ENCODE peak calls at places on chromosome 3, in five cellular contexts. Z is GM06990, U is NB4, L is transverse colon, B is brain microvascular endothelial cell. D is an unnamed sample.

GRCh38 chr3:47082519-47082918 is 81.4 kb downstream of the SETD2 start:
- DNase-seq in Z (peak), L (no peak), B (no peak), U (peak), D (peak)

GRCh38 chr3:155528579-155528978 is 216.3 kb downstream of the PLCH1 start:
- DNase-seq in Z (no peak), B (no peak), L (no peak), U (no peak), D (no peak)

GRCh38 chr3:193507566-193507965 is 47.1 kb downstream of the ATP13A4 start:
- DNase-seq in Z (no peak), B (no peak), U (no peak), L (no peak), D (no peak)

GRCh38 chr3:129315386-129315991 is 36.8 kb downstream of the HMCES start:
- DNase-seq in U (peak), Z (peak), L (peak), B (no peak), D (no peak)

GRCh38 chr3:181974198-181974597 is 262.5 kb downstream of the SOX2 start:
- DNase-seq in L (no peak), U (no peak), B (no peak), Z (no peak), D (no peak)

GRCh38 chr3:42698911-42699230 is 3.7 kb downstream of the HHATL start:
- DNase-seq in Z (no peak), L (no peak), U (peak), B (no peak), D (no peak)

GRCh38 chr3:194871143-194871863 is 185.6 kb downstream of the FAM43A start:
- DNase-seq in L (peak), Z (peak), B (peak), U (peak), D (peak)

GRCh38 chr3:141066593-141066860 is 15.4 kb downstream of the SPSB4 start:
- DNase-seq in U (no peak), L (no peak), Z (no peak), B (no peak), D (no peak)

GRCh38 chr3:126380011-126380768 is 14.5 kb upstream of the CFAP100 start:
- DNase-seq in Z (no peak), L (no peak), B (no peak), U (no peak), D (no peak)

GRCh38 chr3:138412821-138413531 is 21.4 kb upstream of the ESYT3 start:
- DNase-seq in B (no peak), Z (no peak), L (no peak), U (peak), D (peak)

GRCh38 chr3:57151021-57151449 is 14.1 kb downstream of the IL17RD start:
- DNase-seq in L (no peak), Z (no peak), B (peak), U (no peak), D (peak)

GRCh38 chr3:124800511-124801374 is 70.5 kb downstream of the UMPS start:
- DNase-seq in Z (no peak), L (no peak), U (no peak), B (peak), D (no peak)

GRCh38 chr3:184379375-184380209 is at the start of gene CHRD:
- DNase-seq in U (no peak), L (no peak), Z (no peak), B (no peak), D (no peak)

GRCh38 chr3:43759297-43759782 is 68.6 kb downstream of the ABHD5 start:
- DNase-seq in L (no peak), U (peak), B (peak), Z (no peak), D (peak)

GRCh38 chr3:66426135-66426534 is 74.7 kb downstream of the LRIG1 start:
- DNase-seq in B (no peak), Z (no peak), L (no peak), U (no peak), D (no peak)

GRCh38 chr3:149954812-149955211 is 15.9 kb downstream of the PFN2 start:
- DNase-seq in Z (no peak), U (no peak), L (no peak), B (no peak), D (no peak)

GRCh38 chr3:183494341-183494740 is 61.2 kb downstream of the KLHL6 start:
- DNase-seq in Z (no peak), B (no peak), L (no peak), U (no peak), D (no peak)

GRCh38 chr3:52330194-52330805 is 14.2 kb downstream of the DNAH1 start:
- DNase-seq in L (no peak), Z (no peak), U (no peak), B (no peak), D (no peak)

GRCh38 chr3:31555204-31555603 is 22.5 kb downstream of the STT3B start:
- DNase-seq in Z (no peak), U (no peak), L (no peak), B (no peak), D (no peak)

GRCh38 chr3:31561891-31562290 is 29.2 kb downstream of the STT3B start:
- DNase-seq in U (no peak), Z (no peak), B (no peak), L (no peak), D (no peak)

GRCh38 chr3:31565288-31565687 is 32.6 kb downstream of the STT3B start:
- DNase-seq in U (peak), Z (no peak), B (no peak), L (no peak), D (no peak)

GRCh38 chr3:31562525-31562924 is 29.8 kb downstream of the STT3B start:
- DNase-seq in B (no peak), Z (no peak), L (peak), U (peak), D (no peak)

DNA sequence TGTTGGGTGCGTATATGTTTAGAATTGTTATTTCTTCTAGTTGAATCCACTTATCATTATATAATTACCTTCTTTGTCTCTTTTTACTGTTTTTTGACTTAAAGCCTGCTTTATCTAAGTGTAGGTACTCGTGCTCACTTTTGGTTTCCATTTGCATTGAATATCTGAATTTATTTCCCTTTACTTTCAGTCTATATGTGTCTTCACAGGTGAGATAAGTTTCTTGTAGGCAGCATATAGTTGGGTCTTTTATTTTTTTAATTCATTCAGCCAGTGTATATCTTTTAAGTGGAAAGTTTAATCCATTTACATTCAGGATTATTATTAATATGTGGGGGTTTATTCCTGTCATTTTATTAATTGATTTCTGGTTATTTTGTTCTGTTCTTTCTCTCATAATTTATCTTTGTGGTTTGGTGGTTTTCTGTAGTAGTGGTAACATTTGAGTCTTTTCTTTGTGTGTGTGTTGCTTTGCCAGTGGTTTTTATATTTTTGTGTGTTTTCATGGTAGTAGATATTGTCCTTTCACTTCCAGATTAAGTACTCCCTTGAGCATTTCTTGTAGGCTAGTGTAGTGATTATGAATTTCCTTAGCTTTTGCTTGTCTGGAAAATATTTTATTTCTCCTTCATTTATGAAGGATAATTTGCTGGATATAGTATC is 27.3 kb downstream of the STT3B start:
- DNase-seq in Z (no peak), B (no peak), L (no peak), U (no peak), D (no peak)
- TF ChIP-seq CTCF in Z (no peak), B (no peak), L (no peak), U (no peak), D (no peak)

DNA sequence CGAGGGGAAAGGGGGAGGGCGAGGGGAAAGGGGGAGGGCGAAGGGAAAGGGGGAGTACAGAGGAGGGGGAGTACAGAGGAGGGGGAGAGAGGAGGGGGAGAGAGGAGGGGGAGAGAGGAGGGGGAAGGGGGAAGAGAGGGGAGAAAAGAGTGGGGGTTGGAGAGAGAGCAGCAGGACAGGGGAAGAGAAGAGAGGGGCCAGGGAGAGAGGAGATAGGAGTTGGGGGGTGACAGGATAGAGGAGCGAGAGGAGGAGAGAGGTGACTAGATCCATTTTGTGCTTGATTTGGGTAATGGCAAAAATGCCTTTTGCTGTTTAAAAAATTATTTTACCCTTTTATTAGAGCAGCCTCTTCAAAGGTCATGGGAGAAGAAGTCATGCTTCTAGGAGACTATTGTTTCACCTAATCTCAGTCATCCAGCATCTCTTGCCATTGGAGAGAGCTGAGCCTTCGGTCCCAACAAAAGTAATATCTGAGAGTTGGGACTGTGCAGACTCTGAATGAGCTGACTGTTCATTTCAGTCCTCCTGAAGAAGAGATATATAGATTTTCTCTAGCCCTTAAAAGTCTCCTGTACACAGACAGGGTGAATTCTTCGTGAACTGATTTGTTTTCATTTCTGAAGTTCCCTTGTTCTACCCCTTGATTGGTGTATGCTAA is 15.1 kb upstream of the TOP2B start:
- DNase-seq in L (no peak), Z (no peak), U (no peak), B (no peak), D (no peak)
- TF ChIP-seq CTCF in L (no peak), Z (no peak), U (no peak), B (no peak), D (no peak)

DNA sequence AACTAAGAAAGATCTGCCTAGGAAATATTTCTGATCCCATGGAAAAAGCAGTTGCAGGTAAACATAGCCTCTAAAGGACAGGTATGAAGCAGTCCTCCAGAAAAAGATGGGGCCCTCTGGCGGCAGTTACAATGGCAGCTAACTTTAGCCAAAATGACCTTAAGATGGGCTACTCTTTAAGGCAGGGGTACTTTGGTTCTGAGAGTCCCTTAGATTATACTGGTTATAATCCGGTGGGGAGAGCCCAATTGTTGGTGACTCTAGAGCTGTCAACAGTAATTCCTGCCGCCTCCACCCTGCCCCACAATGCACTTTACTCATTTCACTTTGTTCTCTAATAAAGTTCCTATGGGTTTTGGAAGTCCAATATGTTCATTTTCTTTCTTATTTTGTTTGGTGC is 412.8 kb upstream of the WNT5A start:
- DNase-seq in B (no peak), L (no peak), Z (no peak), U (peak), D (no peak)
- TF ChIP-seq CTCF in B (peak), L (no peak), Z (peak), U (peak), D (peak)

GRCh38 chr3:115877647-115877934 is 254.3 kb downstream of the GAP43 start:
- DNase-seq in B (no peak), L (no peak), Z (no peak), U (no peak), D (no peak)
- TF ChIP-seq CTCF in B (no peak), L (no peak), Z (no peak), U (no peak), D (no peak)

GRCh38 chr3:39271363-39271762 is 8.5 kb downstream of the CX3CR1 start:
- DNase-seq in U (no peak), B (no peak), L (no peak), Z (no peak), D (no peak)

GRCh38 chr3:39275052-39275451 is 4.8 kb downstream of the CX3CR1 start:
- DNase-seq in L (no peak), B (no peak), Z (no peak), U (no peak), D (peak)

GRCh38 chr3:39275963-39276593 is 3.8 kb downstream of the CX3CR1 start:
- DNase-seq in Z (no peak), L (no peak), B (no peak), U (no peak), D (no peak)

GRCh38 chr3:39272191-39272590 is 7.6 kb downstream of the CX3CR1 start:
- DNase-seq in Z (no peak), U (peak), L (no peak), B (no peak), D (no peak)

DNA sequence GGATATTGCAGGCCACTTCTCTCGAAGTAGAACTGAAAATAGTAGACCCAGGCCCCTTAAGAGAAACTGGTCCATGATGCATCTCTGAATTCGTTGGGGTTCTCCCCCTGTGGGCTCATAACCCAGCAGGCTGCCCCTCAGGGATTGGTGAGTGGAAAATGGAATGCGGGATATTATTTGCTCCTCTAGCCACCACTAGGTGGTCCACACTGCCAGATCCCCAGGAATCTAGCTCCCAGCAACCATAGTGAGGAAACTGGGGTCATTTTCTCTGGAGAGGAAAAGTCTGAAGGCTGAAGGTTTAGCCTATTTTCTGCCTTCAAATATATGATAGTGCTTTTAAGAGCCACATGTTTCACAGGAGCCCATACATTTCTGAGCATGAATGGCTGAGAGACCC is 6.7 kb downstream of the CX3CR1 start:
- DNase-seq in L (no peak), U (no peak), Z (no peak), B (no peak), D (no peak)
- TF ChIP-seq CTCF in L (no peak), U (no peak), Z (no peak), B (peak), D (peak)

GRCh38 chr3:8938021-8938420 is 25.3 kb downstream of the RAD18 start:
- DNase-seq in U (peak), B (no peak), Z (no peak), L (no peak), D (peak)
- TF ChIP-seq CTCF in U (no peak), B (peak), Z (peak), L (no peak), D (peak)

GRCh38 chr3:23676093-23676492 is 129.7 kb upstream of the UBE2E1 start:
- DNase-seq in Z (no peak), B (no peak), U (no peak), L (no peak), D (peak)
- TF ChIP-seq CTCF in Z (no peak), B (no peak), U (no peak), L (no peak), D (peak)

DNA sequence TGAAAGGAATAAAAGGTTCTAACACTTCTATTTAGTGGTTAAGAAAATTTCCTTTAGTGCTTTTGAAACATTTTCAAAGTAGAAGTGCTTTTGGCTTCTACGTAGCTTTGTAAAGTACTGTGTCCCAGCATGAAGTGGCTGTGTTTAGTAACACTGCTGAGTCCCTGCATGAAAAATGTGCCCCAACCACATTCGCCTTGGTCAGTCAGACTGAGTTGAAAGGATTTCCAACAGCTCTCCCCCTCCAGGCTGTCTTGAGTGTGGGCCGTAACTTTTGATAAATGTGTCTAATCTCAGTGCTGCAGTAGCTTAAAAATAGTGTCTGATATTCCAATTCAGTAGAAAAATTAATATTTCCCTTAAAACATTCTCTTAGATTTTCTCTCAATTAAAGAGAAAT is 115.0 kb downstream of the NR1D2 start:
- DNase-seq in L (no peak), B (peak), U (no peak), Z (no peak), D (peak)
- TF ChIP-seq CTCF in L (no peak), B (peak), U (no peak), Z (no peak), D (peak)

GRCh38 chr3:153704115-153704514 is 417.1 kb upstream of the ARHGEF26 start:
- DNase-seq in L (no peak), B (no peak), Z (no peak), U (no peak), D (no peak)
- TF ChIP-seq CTCF in L (no peak), B (no peak), Z (no peak), U (no peak), D (no peak)

D was measured in HFFc6.